ENCODE peak calls at places on chromosomes 1 and 21, in ten cellular contexts. V is body of pancreas, P is right lobe of liver, I is K562, L is ovary, W is NB4, B is transverse colon, R is IMR-90, C is A549, F is tibial nerve. G is an unnamed sample.

GRCh38 chr1:147570907-147571306 is 29.6 kb downstream of the BCL9 start:
- DNase-seq in C (no peak), V (no peak), W (no peak), I (no peak), R (no peak), P (no peak), L (no peak), B (no peak), F (no peak), G (no peak)

GRCh38 chr1:198686069-198686728 is 47.4 kb downstream of the PTPRC start:
- DNase-seq in W (peak), F (no peak), B (no peak), R (peak), V (no peak), I (no peak), P (no peak), C (peak), L (no peak), G (no peak)

GRCh38 chr1:188129856-188130838 is 1301.4 kb downstream of the PLA2G4A start:
- DNase-seq in W (no peak), R (peak), L (no peak), I (no peak), C (no peak), B (no peak), P (no peak), F (no peak), V (no peak), G (no peak)

GRCh38 chr1:227378876-227379554 is 60.7 kb upstream of the CDC42BPA start:
- DNase-seq in V (no peak), I (peak), L (no peak), F (no peak), C (no peak), W (no peak), B (no peak), P (no peak), R (no peak), G (no peak)

GRCh38 chr1:58779059-58779754 is 4.6 kb downstream of the JUN start:
- DNase-seq in F (no peak), V (no peak), I (no peak), P (no peak), R (peak), B (no peak), C (peak), L (no peak), W (no peak), G (no peak)

GRCh38 chr1:198361373-198361772 is 179.1 kb downstream of the ATP6V1G3 start:
- DNase-seq in F (no peak), W (peak), P (no peak), C (no peak), L (no peak), V (no peak), B (no peak), I (no peak), R (peak), G (no peak)

GRCh38 chr1:192831706-192832355 is 23.0 kb downstream of the RGS2 start:
- DNase-seq in V (no peak), W (no peak), C (no peak), I (no peak), R (peak), P (no peak), L (no peak), B (no peak), F (no peak), G (no peak)

GRCh38 chr1:32870615-32871363 is at the start of gene FNDC5:
- DNase-seq in P (peak), C (no peak), R (peak), V (peak), W (peak), B (no peak), I (peak), F (no peak), L (peak), G (peak)

GRCh38 chr1:82226198-82226505 is 425.4 kb downstream of the ADGRL2 start:
- DNase-seq in R (no peak), W (no peak), P (no peak), C (no peak), L (no peak), I (no peak), B (no peak), V (no peak), F (no peak), G (no peak)

GRCh38 chr1:155277896-155278688 is 829 bp downstream of the HCN3 start:
- DNase-seq in R (peak), I (peak), B (peak), F (no peak), V (peak), L (peak), P (peak), C (peak), W (peak), G (peak)

GRCh38 chr1:41846595-41846994 is 72.1 kb downstream of the HIVEP3 start:
- DNase-seq in P (no peak), W (no peak), C (no peak), I (no peak), R (peak), L (no peak), B (no peak), V (no peak), F (no peak), G (no peak)

DNA sequence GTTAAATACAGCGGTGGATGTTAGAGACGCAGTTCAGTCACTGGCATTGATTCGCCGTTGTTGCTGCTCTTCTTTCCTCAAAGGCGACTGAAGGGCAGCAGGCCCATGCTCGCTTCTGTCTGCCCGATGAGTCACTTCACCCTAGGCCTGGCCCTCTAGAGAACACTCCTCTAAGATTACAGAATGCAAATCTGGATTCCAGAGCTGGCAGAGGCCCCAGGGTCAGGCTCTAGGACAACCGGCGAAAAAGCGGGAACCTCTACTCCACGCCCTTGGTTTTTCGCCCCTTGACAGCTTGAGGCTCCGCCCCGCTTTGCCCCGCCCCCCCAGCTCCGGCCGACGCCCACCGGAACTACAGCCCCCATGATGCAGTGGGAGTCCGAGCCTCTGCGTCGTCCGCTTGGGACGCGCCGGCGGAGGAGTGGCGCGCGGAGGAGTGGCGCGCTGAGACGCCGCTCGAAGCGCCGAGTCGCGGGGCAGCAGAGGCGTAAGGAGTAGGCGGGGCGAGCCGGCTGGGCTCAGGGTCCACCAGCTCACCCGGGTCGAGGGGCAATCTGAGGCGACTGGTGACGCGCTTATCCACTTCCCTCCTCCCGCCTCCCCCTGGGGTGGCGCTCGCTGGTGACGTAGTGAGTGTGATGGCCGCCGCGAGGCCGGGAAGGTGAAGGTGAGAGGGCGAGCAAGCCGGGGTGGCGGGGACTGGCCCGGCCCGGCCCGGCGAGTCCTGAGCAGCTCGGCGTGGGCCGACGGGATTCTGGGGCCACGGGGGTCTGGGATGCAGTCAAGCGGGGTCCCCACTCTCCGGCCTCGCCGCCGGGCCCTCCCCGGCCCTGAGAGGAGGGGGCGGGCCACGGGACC is at the start of gene MFN2:
- DNase-seq in W (peak), F (peak), R (peak), B (peak), C (peak), L (peak), I (peak), V (peak), P (peak), G (peak)
- TF ChIP-seq POLR2A in W (peak), F (no peak), R (peak), B (peak), C (peak), L (peak), I (peak), V (peak), P (peak), G (peak)

DNA sequence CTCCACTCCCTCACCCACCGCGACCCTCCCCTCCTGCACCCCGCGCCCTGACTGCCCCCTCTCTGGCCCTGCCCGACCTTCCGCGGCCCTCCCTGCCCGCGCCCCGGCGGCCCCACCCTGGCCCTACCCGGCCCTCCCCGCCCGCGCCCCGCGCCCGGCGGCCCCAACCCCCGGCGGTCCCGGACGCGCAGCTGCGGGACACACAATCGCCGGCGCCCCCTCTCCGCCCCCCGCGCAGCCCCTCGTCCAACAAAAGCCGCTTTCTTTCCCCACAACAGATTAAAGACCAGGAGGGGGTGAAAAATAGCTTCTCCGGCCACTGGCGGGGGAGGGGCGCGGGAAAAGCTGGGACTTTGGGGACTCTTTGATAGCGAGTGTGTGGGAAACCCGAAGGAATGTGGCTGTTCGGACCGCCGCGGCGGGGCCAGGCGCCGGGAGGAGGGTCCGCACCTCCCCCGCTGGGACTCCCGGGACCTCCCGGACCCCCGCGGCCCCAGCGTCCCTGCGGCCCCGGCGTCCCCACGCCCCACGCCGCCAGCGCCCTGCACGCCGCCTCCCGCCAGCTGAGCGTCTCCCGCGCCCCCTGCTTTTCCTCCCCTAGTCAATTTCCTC is 8.8 kb upstream of the ID3 start:
- DNase-seq in F (peak), W (no peak), L (no peak), C (no peak), R (no peak), I (peak), P (no peak), B (peak), V (no peak), G (peak)
- TF ChIP-seq POLR2A in F (no peak), W (no peak), L (no peak), C (no peak), R (no peak), I (no peak), P (no peak), B (no peak), V (no peak), G (no peak)

GRCh38 chr21:33291686-33292085 is 25.5 kb downstream of the IL10RB start:
- DNase-seq in R (no peak), B (no peak), W (no peak), I (no peak), P (no peak), L (no peak), V (no peak), C (no peak), F (no peak), G (no peak)
- TF ChIP-seq POLR2A in R (no peak), B (no peak), W (no peak), I (no peak), P (no peak), L (no peak), V (no peak), C (no peak), F (no peak), G (no peak)

GRCh38 chr1:112866151-112866550 is 89.8 kb downstream of the SLC16A1 start:
- DNase-seq in I (no peak), B (no peak), P (no peak), C (peak), L (no peak), V (no peak), R (peak), F (no peak), W (no peak), G (no peak)
- TF ChIP-seq POLR2A in I (no peak), B (no peak), P (no peak), C (no peak), L (no peak), V (no peak), R (no peak), F (no peak), W (no peak), G (no peak)

GRCh38 chr1:15757575-15758401 is 807 bp upstream of the FBLIM1 start:
- DNase-seq in P (no peak), C (no peak), L (no peak), V (no peak), R (peak), I (no peak), F (no peak), W (no peak), B (peak), G (no peak)

GRCh38 chr1:15760520-15761211 is 2.1 kb downstream of the FBLIM1 start:
- DNase-seq in R (peak), I (no peak), P (no peak), B (peak), L (peak), V (peak), W (no peak), F (no peak), C (no peak), G (no peak)

GRCh38 chr1:15758537-15758936 is at the start of gene FBLIM1:
- DNase-seq in V (no peak), P (no peak), B (no peak), W (no peak), C (no peak), R (no peak), F (no peak), I (no peak), L (peak), G (peak)

GRCh38 chr1:15757016-15757543 is 1.5 kb upstream of the FBLIM1 start:
- DNase-seq in P (no peak), W (no peak), B (no peak), R (no peak), C (no peak), L (no peak), F (no peak), V (no peak), I (no peak), G (no peak)

DNA sequence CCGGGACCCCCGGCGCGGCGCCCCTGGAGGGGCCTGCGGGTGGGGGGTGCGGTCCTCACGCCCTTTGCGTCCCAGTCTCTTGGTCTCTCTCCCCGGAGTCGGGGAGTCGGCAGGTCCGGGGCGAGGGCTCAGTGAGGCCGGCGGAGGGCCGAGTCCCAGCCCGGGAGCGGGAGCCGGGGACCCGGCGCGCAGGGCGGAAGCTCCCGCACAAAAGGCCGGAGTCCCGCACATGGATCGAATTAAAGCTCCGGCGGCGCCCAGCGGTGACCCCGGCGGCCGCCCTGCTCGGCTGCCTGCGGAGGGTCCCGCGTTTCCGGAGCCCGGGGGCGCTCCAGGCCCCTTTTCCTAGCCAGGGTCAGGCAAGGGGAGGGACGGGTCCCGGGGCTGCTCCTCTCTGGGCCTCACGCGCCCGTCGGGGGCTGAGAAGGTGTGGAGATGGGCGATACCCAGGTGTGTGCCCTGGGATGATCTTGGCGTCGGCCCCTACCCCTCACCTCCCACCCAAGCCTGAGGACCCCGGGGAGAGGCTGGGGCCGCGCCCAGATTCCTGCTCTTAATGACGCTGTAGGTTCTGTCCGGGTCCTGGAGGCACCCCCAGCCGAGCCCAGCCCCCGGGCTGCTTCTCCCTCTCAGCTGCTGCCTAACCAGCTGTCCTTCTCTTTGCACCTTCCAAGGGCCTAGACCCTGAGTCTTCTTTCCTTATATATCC is 512 bp downstream of the FBLIM1 start:
- DNase-seq in V (no peak), C (no peak), L (no peak), R (no peak), P (no peak), B (no peak), F (no peak), W (no peak), I (no peak), G (no peak)
- TF ChIP-seq POLR2A in V (peak), C (no peak), L (no peak), R (no peak), P (no peak), B (no peak), F (no peak), W (no peak), I (no peak), G (no peak)

GRCh38 chr1:166857995-166858394 is 18.1 kb downstream of the TADA1 start:
- DNase-seq in R (no peak), V (no peak), C (no peak), F (no peak), W (no peak), L (no peak), P (no peak), B (no peak), I (no peak), G (no peak)

GRCh38 chr1:166858726-166859419 is 17.2 kb downstream of the TADA1 start:
- DNase-seq in F (no peak), C (no peak), W (no peak), L (no peak), I (no peak), P (no peak), V (no peak), R (no peak), B (no peak), G (no peak)

GRCh38 chr1:166859597-166859996 is 16.5 kb downstream of the TADA1 start:
- DNase-seq in L (no peak), P (no peak), R (no peak), V (no peak), F (no peak), B (no peak), W (no peak), I (no peak), C (no peak), G (no peak)

GRCh38 chr1:166852918-166853317 is 13.6 kb downstream of the POGK start:
- DNase-seq in P (no peak), I (no peak), W (no peak), R (no peak), L (no peak), C (no peak), V (no peak), B (no peak), F (no peak), G (no peak)

DNA sequence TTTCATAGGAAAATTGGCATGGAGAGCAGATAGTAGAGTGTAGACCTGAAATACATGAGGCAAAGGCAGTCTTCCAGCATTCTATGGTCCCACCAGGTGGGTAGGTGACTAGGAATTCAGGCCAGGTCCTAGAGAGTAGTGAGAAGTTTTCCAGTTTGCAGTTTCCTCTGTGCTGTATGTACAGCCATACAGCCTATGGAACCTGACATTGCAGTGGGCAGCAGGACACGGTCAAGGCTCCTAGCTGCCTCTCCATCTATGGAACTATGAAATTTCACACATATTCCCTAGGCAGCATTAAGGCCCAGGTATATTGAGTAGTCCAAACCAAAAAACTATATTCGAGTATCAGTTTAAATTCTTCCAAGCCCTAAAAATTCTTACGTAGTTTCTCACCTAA is 16.3 kb downstream of the POGK start:
- DNase-seq in F (no peak), V (no peak), C (no peak), L (no peak), B (no peak), P (no peak), R (no peak), W (no peak), I (no peak), G (no peak)
- TF ChIP-seq POLR2A in F (no peak), V (no peak), C (no peak), L (no peak), B (no peak), P (no peak), R (no peak), W (no peak), I (peak), G (no peak)

DNA sequence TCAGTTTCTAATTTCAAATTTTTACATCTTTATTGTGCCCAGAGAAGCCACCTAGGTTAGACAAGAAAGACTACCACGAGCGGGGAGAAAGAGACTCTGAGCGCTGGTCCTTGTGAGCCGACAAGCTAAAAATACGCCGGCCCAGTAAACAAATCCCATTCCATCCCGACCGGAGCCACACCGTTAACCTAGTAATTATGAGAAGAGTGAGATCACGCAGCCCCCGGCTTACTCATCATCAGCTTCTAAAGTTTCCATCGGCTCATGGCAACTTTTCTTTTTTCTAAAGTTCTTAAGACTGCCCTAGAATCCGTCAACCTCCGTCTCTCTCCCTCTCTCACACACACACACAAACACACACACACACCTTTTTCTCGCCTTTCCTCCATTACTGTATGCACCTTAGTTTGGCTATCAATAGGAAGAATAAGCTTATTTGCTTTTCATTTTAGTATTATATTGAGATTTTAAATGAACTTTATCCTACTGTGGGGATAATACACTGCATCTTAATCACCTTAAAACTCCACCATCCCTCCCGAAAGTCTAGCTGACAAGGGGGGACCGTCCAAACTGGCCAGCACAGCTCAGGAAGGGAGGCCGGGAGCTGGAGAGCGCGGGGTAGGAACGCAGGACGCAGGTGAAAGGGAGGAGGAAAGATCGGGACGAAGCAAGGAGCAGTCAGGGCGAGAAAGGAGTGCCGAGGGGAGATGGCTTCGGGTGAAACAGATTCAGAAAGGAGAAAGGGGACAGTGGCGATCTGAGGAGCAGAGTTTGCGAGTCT is 730 bp downstream of the OTUD7B start:
- DNase-seq in C (peak), F (no peak), W (peak), R (peak), L (peak), I (peak), P (peak), V (peak), B (peak), G (peak)
- TF ChIP-seq POLR2A in C (no peak), F (no peak), W (no peak), R (peak), L (no peak), I (no peak), P (no peak), V (no peak), B (no peak), G (no peak)

GRCh38 chr1:234599617-234600417 is 10.2 kb downstream of the IRF2BP2 start:
- DNase-seq in R (peak), C (peak), L (peak), F (peak), I (peak), B (peak), W (peak), V (peak), P (peak), G (peak)
- TF ChIP-seq POLR2A in R (peak), C (peak), L (peak), F (peak), I (peak), B (peak), W (peak), V (peak), P (peak), G (peak)

GRCh38 chr21:25569084-25569483 is 38.2 kb downstream of the MRPL39 start:
- DNase-seq in P (no peak), L (no peak), W (no peak), B (no peak), I (no peak), F (no peak), V (no peak), C (no peak), R (peak), G (no peak)

GRCh38 chr21:25568230-25568629 is 39.1 kb downstream of the MRPL39 start:
- DNase-seq in C (no peak), B (peak), I (no peak), W (peak), R (peak), F (no peak), L (peak), V (peak), P (no peak), G (peak)

GRCh38 chr21:25571726-25572121 is 35.6 kb downstream of the MRPL39 start:
- DNase-seq in B (no peak), I (no peak), F (no peak), W (no peak), R (no peak), C (no peak), V (no peak), L (no peak), P (no peak), G (no peak)

GRCh38 chr21:25567472-25567871 is 39.8 kb downstream of the MRPL39 start:
- DNase-seq in V (no peak), P (no peak), R (no peak), L (no peak), F (no peak), W (no peak), I (no peak), C (no peak), B (no peak), G (no peak)

GRCh38 chr21:25569711-25570110 is 37.6 kb downstream of the MRPL39 start:
- DNase-seq in V (no peak), I (no peak), B (no peak), F (no peak), P (no peak), C (no peak), L (no peak), R (no peak), W (no peak), G (no peak)
- TF ChIP-seq POLR2A in V (no peak), I (no peak), B (no peak), F (no peak), P (no peak), C (no peak), L (no peak), R (no peak), W (no peak), G (no peak)